ENCODE peak calls at places on chromosome 13, in four cellular contexts. F is WTC11, T is K562, X is GM12878. B is an unnamed sample.

GRCh38 chr13:102799544-102800144 is 725 bp downstream of the BIVM start:
- DNase-seq in F (peak; percentile 32), T (peak; percentile 15), X (no peak), B (peak; percentile 75)

GRCh38 chr13:42333613-42334328 is 61.8 kb downstream of the AKAP11 start:
- DNase-seq in F (no peak), T (peak; percentile 11), X (no peak), B (no peak)

GRCh38 chr13:30844548-30845296 is 61.3 kb upstream of the MEDAG start:
- DNase-seq in F (no peak), T (no peak), X (no peak), B (no peak)

GRCh38 chr13:106205871-106206270 is 329.6 kb downstream of the EFNB2 start:
- DNase-seq in F (no peak), T (no peak), X (no peak), B (no peak)

GRCh38 chr13:50353651-50354415 is 338.6 kb downstream of the KCNRG start:
- DNase-seq in F (no peak), T (no peak), X (no peak), B (no peak)

GRCh38 chr13:28429685-28430290 is 65.1 kb downstream of the FLT1 start:
- DNase-seq in F (peak; percentile 47), T (no peak), X (peak; percentile 84), B (no peak)

GRCh38 chr13:47112205-47112896 is 215.5 kb upstream of the HTR2A start:
- DNase-seq in F (no peak), T (peak; percentile 51), X (no peak), B (no peak)

GRCh38 chr13:95924389-95924994 is 128.7 kb downstream of the UGGT2 start:
- DNase-seq in F (no peak), T (no peak), X (no peak), B (no peak)

GRCh38 chr13:100596516-100596915 is 7.9 kb upstream of the GGACT start:
- DNase-seq in F (no peak), T (no peak), X (no peak), B (no peak)

DNA sequence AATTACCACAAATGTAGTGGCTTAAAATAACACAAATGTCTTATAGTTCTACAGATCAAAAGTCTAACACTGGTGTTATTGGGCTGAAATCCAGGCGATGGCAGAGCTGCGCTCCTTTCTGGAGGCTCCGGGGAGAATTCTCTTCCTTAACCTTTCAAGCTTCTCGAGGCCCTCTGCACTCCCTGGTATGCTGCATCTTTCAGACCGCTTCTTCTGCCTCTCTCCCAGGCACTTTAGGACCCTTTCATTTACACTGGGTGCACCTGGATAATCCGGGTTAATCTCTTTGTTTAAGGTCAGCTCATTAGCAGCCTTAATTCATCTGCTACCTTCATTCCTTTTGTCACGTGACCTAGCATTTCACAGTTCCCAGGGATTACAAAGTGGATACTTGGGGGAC is 211.3 kb upstream of the RFC3 start:
- DNase-seq in F (peak; percentile 23), T (no peak), X (no peak), B (no peak)
- TF ChIP-seq USF1 in F (peak; percentile 31), T (no peak), X (no peak), B (no peak)

GRCh38 chr13:73069206-73069815 is 10.5 kb downstream of the KLF5 start:
- DNase-seq in F (no peak), T (no peak), X (no peak), B (no peak)
- TF ChIP-seq USF1 in F (no peak), T (no peak), X (no peak), B (no peak)

DNA sequence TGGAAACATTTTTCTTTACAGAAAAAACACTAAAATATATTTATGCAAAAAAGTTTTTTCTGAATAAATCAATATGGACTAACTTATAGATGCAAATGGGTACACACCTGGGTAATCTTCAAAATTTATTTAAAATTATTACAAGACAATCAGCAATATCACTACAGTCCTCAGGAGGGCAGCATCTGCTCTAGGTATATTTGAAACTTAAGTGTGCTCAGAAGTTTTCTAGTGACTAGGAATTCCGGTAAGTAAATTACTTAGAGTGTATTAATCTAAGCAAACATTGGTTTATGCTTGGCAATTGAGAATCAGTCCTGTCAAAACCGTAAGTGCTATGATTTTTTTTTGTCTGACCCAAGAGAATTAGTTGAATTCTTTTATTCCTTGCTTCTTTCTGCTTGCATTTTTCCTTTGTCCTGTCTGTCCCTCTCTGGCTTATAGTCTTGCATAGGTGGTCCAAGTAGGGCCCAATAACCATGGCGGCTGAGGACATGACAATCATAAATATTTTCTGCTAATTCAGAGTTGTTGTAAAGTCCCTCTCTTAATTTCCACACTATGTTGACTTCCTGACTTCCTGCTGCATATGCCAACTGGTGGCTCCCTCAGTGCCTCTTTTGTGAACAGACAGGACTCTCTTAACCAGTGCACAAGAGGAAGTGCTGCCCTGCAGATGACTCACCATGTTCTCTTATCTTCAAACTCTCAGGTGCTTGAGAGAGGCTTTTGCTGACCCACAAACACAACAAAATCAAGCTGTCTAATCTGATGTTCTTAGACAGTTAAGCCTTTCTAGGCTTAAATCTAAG is 82.2 kb downstream of the SLAIN1 start:
- DNase-seq in F (no peak), T (peak; percentile 4), X (peak; percentile 24), B (peak; percentile 36)
- TF ChIP-seq USF1 in F (no peak), T (no peak), X (no peak), B (no peak)

GRCh38 chr13:76822691-76823267 is 63.4 kb downstream of the KCTD12 start:
- DNase-seq in F (no peak), T (no peak), X (no peak), B (no peak)
- TF ChIP-seq USF1 in F (no peak), T (no peak), X (no peak), B (no peak)